ENCODE peak calls at places on chromosome 1, in five cellular contexts. X is colonic mucosa, F is psoas muscle, E is DND-41, N is upper lobe of right lung. M is an unnamed sample.

GRCh38 chr1:115280073-115280472 is 58.0 kb downstream of the NGF start:
- DNase-seq in E (no peak), F (no peak), N (no peak), X (no peak), M (no peak)

GRCh38 chr1:78543941-78544630 is 53.3 kb downstream of the PTGFR start:
- DNase-seq in E (no peak), N (no peak), X (no peak), F (no peak), M (no peak)

GRCh38 chr1:184622136-184622823 is 132.4 kb downstream of the EDEM3 start:
- DNase-seq in N (no peak), F (peak; percentile 89), E (no peak), X (peak; percentile 87), M (peak; percentile 95)

GRCh38 chr1:66777846-66778245 is 23.2 kb downstream of the INSL5 start:
- DNase-seq in N (no peak), E (no peak), F (no peak), X (no peak), M (no peak)

GRCh38 chr1:204128964-204129896 is 22.6 kb downstream of the ETNK2 start:
- DNase-seq in N (peak; percentile 90), F (peak; percentile 88), E (peak; percentile 68), X (peak; percentile 60), M (peak; percentile 93)

GRCh38 chr1:32151319-32151787 is 28.1 kb upstream of the TXLNA start:
- DNase-seq in F (no peak), E (no peak), N (no peak), X (no peak), M (no peak)

GRCh38 chr1:200741808-200742207 is 3.1 kb downstream of the CAMSAP2 start:
- DNase-seq in F (no peak), X (no peak), N (no peak), E (no peak), M (no peak)

GRCh38 chr1:110508038-110508437 is 10.9 kb downstream of the KCNA10 start:
- DNase-seq in E (no peak), X (peak; percentile 27), F (peak; percentile 68), N (peak; percentile 87), M (no peak)

GRCh38 chr1:29966526-29967045 is 730.3 kb downstream of the PTPRU start:
- DNase-seq in F (no peak), E (no peak), X (no peak), N (no peak), M (no peak)

GRCh38 chr1:2999571-2999970 is 21.7 kb upstream of the ACTRT2 start:
- DNase-seq in N (no peak), X (no peak), E (no peak), F (no peak), M (no peak)

GRCh38 chr1:212621043-212621829 is 12.7 kb downstream of the ATF3 start:
- DNase-seq in N (no peak), E (no peak), X (no peak), F (no peak), M (no peak)

GRCh38 chr1:247407180-247407616 is 8.8 kb upstream of the NLRP3 start:
- DNase-seq in X (no peak), E (no peak), F (no peak), N (peak; percentile 73), M (no peak)

DNA sequence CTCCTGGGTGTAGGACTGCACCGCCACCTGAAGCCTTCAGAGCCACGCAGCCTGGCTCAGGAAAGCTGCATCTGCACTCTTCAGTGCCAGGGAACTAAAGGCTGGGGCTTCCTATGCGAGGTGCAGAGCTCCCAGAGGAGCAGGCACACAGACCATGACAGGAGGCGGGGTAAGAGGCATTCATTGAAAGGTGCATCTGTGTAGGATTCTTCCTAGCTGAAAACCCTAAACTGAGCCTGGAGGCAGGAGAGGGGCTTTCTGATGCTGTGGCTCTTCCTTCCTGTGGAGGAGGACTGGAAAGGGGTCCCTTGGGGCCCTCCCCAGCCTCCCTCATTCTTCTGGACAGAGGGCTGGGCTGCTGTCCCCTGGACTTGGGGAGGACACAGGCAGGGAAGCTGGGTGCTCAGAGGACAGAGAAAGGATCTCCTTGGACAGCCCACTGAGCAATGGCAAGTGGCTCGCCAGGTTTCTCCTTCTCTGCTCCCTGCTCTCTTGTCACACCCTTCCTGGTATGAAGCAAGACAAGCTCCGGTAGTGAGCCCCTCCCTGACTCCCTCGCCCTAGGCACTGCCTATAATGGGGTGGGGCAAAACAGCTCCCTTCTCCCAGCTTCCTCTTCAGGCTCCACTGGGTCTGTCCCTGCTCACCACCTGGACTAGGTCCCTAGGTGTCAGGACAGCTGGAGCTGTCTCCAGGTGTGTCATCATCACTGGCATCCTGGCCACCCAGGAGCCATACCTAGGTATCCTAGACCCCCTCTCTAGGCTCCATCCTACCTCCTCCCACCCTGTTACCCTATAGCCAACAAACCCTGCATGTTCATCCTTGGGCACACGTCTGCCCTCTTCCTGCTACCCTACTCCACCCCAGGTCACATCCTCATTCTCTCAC is 20.0 kb downstream of the S100A6 start:
- DNase-seq in N (peak; percentile 75), X (peak; percentile 93), F (no peak), E (no peak), M (peak; percentile 65)
- H3K27ac ChIP-seq in N (peak overlapping the region; percentile 30), X (peak overlapping the region; percentile 74), F (no peak overlapping the region), E (no peak overlapping the region), M (no peak overlapping the region)

GRCh38 chr1:152739841-152740240 is 18.0 kb upstream of the KPRP start:
- DNase-seq in E (no peak), N (no peak), F (no peak), X (no peak), M (no peak)
- H3K9me3 ChIP-seq in E (no peaks in the 10 kb centered on the region), N (no peaks in the 10 kb centered on the region), F (no peaks in the 10 kb centered on the region), X (no peaks in the 10 kb centered on the region), M (no peaks in the 10 kb centered on the region)

GRCh38 chr1:214471458-214471857 is 79.9 kb downstream of the PTPN14 start:
- DNase-seq in E (no peak), X (no peak), N (no peak), F (no peak), M (no peak)
- H3K4me1 ChIP-seq in E (no peaks in the 10 kb centered on the region), X (no peaks in the 10 kb centered on the region), N (peaks cover 3% of the 10 kb centered on the region), F (peaks cover 72% of the 10 kb centered on the region), M (no peaks in the 10 kb centered on the region)

GRCh38 chr1:225651872-225652725 is 824 bp downstream of the ENAH start:
- DNase-seq in F (no peak), X (peak; percentile 60), E (no peak), N (no peak), M (peak; percentile 34)

GRCh38 chr1:225651376-225651871 is 1.5 kb downstream of the ENAH start:
- DNase-seq in X (no peak), E (no peak), F (no peak), N (no peak), M (no peak)

GRCh38 chr1:225654277-225654597 is 1.3 kb upstream of the ENAH start:
- DNase-seq in N (no peak), X (no peak), F (no peak), E (no peak), M (no peak)

GRCh38 chr1:225653463-225654276 is 747 bp upstream of the ENAH start:
- DNase-seq in X (peak; percentile 72), N (peak; percentile 76), E (no peak), F (peak; percentile 86), M (peak; percentile 65)

GRCh38 chr1:225652726-225653462 is at the start of gene ENAH:
- DNase-seq in E (peak; percentile 56), N (peak; percentile 90), F (peak; percentile 90), X (peak; percentile 72), M (peak; percentile 78)
- H3K27ac ChIP-seq in E (no peak within 1 kb of the TSS), N (peak within 1 kb of the TSS; percentile 83), F (peak within 1 kb of the TSS; percentile 99), X (peak within 1 kb of the TSS; percentile 86), M (peak within 1 kb of the TSS; percentile 96)

GRCh38 chr1:40495315-40495903 is 13.2 kb upstream of the EXO5 start:
- DNase-seq in N (no peak), F (no peak), X (no peak), E (no peak), M (no peak)
- H3K9me3 ChIP-seq in N (peaks cover 69% of the 10 kb centered on the region), F (peaks cover 69% of the 10 kb centered on the region), X (no peaks in the 10 kb centered on the region), E (peaks cover 47% of the 10 kb centered on the region), M (no peaks in the 10 kb centered on the region)

GRCh38 chr1:226661965-226662364 is 77.1 kb downstream of the ITPKB start:
- DNase-seq in N (no peak), X (no peak), F (peak; percentile 43), E (no peak), M (no peak)

GRCh38 chr1:226661271-226661670 is 77.8 kb downstream of the ITPKB start:
- DNase-seq in F (peak; percentile 24), N (no peak), E (no peak), X (no peak), M (no peak)

GRCh38 chr1:226663327-226663704 is 75.8 kb downstream of the ITPKB start:
- DNase-seq in X (no peak), E (no peak), F (no peak), N (no peak), M (no peak)

GRCh38 chr1:226664413-226665101 is 74.5 kb downstream of the ITPKB start:
- DNase-seq in X (no peak), N (no peak), E (no peak), F (peak; percentile 73), M (no peak)

DNA sequence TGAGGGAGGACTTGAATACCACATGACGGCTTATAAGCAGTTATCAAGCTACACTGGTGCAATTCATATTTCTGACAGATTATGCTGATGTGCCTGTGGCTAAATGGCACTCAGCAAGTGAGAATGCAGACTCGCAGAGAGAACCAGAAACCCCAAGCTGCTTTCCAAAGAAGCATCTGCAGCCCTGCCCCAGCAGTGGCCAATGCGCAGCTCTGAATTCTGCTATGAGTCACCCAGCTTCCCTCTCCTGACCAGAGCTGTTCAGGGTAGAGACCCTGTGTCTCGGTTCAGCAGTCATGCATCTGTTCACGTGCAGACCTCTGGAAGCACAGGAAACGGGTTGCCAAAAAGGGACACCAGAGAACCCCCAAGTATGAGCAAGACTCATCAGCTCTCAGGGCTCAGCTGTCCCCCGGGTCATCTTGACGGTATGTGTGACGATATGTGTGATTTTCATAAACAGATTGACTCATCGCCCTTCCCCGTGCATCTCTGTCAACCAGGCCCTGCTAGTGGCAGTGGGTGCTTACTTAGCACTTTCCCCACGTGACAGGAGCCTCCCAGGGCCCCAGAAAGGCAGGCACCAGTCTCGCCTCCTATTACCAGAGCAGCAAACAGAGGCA is 76.3 kb downstream of the ITPKB start:
- DNase-seq in E (no peak), N (no peak), F (peak; percentile 91), X (peak; percentile 65), M (peak; percentile 47)
- H3K4me1 ChIP-seq in E (peaks cover 29% of the 10 kb centered on the region), N (peaks cover 84% of the 10 kb centered on the region), F (peaks cover 92% of the 10 kb centered on the region), X (no peaks in the 10 kb centered on the region), M (peaks cover 45% of the 10 kb centered on the region)

GRCh38 chr1:39569034-39569433 is 7.6 kb downstream of the PABPC4 start:
- DNase-seq in N (no peak), F (no peak), X (no peak), E (no peak), M (no peak)

GRCh38 chr1:39566441-39567137 is 10.0 kb downstream of the PABPC4 start:
- DNase-seq in X (peak; percentile 86), F (no peak), N (no peak), E (no peak), M (no peak)

GRCh38 chr1:39568208-39568607 is 8.4 kb downstream of the PABPC4 start:
- DNase-seq in E (no peak), F (no peak), X (no peak), N (no peak), M (no peak)

GRCh38 chr1:39564941-39565340 is 11.6 kb downstream of the PABPC4 start:
- DNase-seq in E (no peak), N (no peak), F (no peak), X (no peak), M (no peak)

GRCh38 chr1:39567302-39567701 is 9.3 kb downstream of the PABPC4 start:
- DNase-seq in F (no peak), N (no peak), E (no peak), X (no peak), M (no peak)
- H3K27ac ChIP-seq in F (no peak overlapping the region), N (no peak overlapping the region), E (no peak overlapping the region), X (no peak overlapping the region), M (no peak overlapping the region)